ENCODE peak calls at places on chromosomes 13 and 19, in seven cellular contexts. X, A, B, Y, K, I and J are unnamed samples.

GRCh38 chr13:44210525-44210924 is 163.1 kb upstream of the SERP2 start:
- DNase-seq in X (no peak), A (no peak), B (no peak), Y (no peak), K (no peak), I (no peak), J (no peak)

GRCh38 chr19:7650148-7650547 is 13.2 kb downstream of the STXBP2 start:
- DNase-seq in X (no peak), A (no peak), B (no peak), Y (no peak), K (no peak), I (no peak), J (no peak)

GRCh38 chr13:50644081-50644871 is 199.2 kb downstream of the DLEU7 start:
- DNase-seq in X (no peak), A (no peak), B (no peak), Y (no peak), K (no peak), I (peak; percentile 92), J (no peak)

GRCh38 chr19:19348266-19348665 is 27.6 kb downstream of the MAU2 start:
- DNase-seq in X (no peak), A (no peak), B (no peak), Y (no peak), K (no peak), I (no peak), J (no peak)

GRCh38 chr13:85093808-85094207 is 705.4 kb downstream of the SLITRK6 start:
- DNase-seq in X (no peak), A (no peak), B (no peak), Y (peak; percentile 67), K (peak; percentile 6), I (peak; percentile 74), J (no peak)

GRCh38 chr19:38303517-38304351 is at the start of gene C19orf33:
- DNase-seq in X (no peak), A (peak; percentile 85), B (no peak), Y (peak; percentile 71), K (no peak), I (peak; percentile 71), J (no peak)

GRCh38 chr13:72565893-72566292 is 161.5 kb downstream of the MZT1 start:
- DNase-seq in X (peak; percentile 15), A (no peak), B (peak; percentile 5), Y (peak; percentile 35), K (peak; percentile 47), I (peak; percentile 67), J (no peak)

GRCh38 chr19:2251577-2252480 is 2.7 kb downstream of the AMH start:
- DNase-seq in X (no peak), A (no peak), B (no peak), Y (no peak), K (no peak), I (no peak), J (peak; percentile 65)

GRCh38 chr13:99528547-99528946 is 27.3 kb downstream of the TM9SF2 start:
- DNase-seq in X (no peak), A (no peak), B (no peak), Y (no peak), K (no peak), I (peak; percentile 18), J (no peak)

DNA sequence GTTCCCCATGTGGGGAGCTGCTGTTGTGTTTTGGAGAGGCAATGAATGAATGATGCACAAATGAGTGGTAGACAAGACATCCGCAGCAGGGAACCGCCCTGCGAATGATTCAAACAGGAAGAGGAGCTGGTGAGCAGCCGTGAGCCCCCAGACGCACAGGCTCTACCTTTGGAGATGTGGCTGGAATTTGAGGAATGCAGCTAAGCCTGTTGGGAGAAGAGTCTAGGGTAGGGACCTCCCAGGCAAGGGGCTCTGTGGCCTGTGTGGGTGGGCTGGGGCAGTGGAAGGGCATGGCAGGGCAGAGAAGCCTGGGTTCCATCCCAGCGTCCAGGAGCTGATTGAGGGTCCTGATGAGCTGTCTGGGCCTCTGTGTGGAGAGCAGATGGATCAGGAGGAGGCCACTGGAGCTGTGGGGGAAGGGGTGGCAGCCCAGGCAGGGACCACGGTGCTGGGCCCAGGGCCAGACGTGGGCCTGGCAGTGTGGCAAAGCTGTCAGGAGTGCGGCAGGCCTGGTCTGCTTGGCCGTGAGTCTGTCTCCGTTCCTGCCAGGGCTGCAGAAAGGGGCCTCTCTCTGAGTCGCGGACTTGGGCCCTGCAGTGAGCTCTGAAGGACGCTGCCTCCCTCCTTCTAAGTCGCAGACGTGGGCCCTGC is 41.8 kb upstream of the DCUN1D2 start:
- DNase-seq in X (peak; percentile 31), A (peak; percentile 21), B (peak; percentile 63), Y (peak; percentile 95), K (no peak), I (peak; percentile 67), J (peak; percentile 58)
- H2AK5ac ChIP-seq in X (peak overlapping the region; percentile 49), A (no peak overlapping the region), B (peak overlapping the region; percentile 90), Y (no peak overlapping the region), K (peak overlapping the region; percentile 68), I (peak overlapping the region; percentile 94), J (no peak overlapping the region)

DNA sequence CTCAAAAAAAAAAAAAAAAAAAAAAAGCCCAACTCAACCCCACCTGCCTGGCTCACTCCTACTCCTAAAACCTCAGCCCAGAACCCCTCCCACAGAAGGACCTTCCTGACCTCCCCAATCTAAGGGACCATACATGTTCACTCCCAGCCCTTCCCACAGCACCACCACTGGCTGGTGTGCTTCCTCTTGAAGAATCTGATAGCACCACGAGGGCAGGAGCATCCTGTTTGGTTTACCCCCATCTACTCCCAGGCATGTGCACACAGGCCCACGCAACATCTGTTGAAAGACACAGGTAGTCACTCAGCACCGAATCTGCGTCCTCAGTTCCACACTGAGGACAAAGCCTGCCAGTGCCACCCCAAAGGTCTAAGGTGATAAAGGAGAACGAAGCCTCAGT is 8.2 kb downstream of the LATS2 start:
- DNase-seq in X (no peak), A (no peak), B (no peak), Y (no peak), K (no peak), I (no peak), J (no peak)
- H3K4me1 ChIP-seq in X (peaks cover 31% of the 10 kb centered on the region), A (peaks cover 6% of the 10 kb centered on the region), B (no peaks in the 10 kb centered on the region), Y (peaks cover 2% of the 10 kb centered on the region), K (peaks cover 16% of the 10 kb centered on the region), I (peaks cover 12% of the 10 kb centered on the region), J (peaks cover 5% of the 10 kb centered on the region)

GRCh38 chr19:30255783-30256509 is 116.2 kb upstream of the ZNF536 start:
- DNase-seq in X (no peak), A (peak; percentile 64), B (no peak), Y (peak; percentile 74), K (no peak), I (no peak), J (peak; percentile 13)

GRCh38 chr19:30253581-30253996 is 118.6 kb upstream of the ZNF536 start:
- DNase-seq in X (no peak), A (no peak), B (no peak), Y (peak; percentile 38), K (no peak), I (no peak), J (no peak)

GRCh38 chr19:30254214-30254613 is 118.0 kb upstream of the ZNF536 start:
- DNase-seq in X (no peak), A (no peak), B (no peak), Y (no peak), K (no peak), I (no peak), J (no peak)

GRCh38 chr19:30256510-30256850 is 115.7 kb upstream of the ZNF536 start:
- DNase-seq in X (no peak), A (no peak), B (no peak), Y (no peak), K (no peak), I (no peak), J (no peak)

DNA sequence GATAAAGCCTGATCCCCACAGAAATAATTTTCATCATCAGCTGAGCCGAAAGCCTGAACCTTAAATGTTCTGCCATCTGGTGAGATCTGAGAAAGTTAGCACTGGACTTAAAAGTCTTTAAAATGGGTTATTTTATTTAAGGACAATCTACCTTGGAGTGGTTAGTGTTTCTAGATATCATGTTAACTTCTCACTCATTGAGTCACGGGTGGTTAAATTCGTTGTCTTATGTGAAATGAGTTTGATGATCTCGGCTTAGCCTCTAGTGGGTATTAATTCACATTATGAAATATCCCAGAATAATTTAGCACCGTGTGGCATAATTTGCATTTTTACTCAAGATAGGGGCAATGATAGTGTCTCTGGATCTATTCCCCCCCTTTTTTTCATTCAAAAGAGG is 117.4 kb upstream of the ZNF536 start:
- DNase-seq in X (no peak), A (no peak), B (no peak), Y (no peak), K (no peak), I (no peak), J (no peak)
- H2AK5ac ChIP-seq in X (no peak overlapping the region), A (no peak overlapping the region), B (no peak overlapping the region), Y (no peak overlapping the region), K (no peak overlapping the region), I (no peak overlapping the region), J (no peak overlapping the region)

GRCh38 chr19:54279441-54279962 is 1.4 kb downstream of the LILRB2 start:
- DNase-seq in X (no peak), A (no peak), B (no peak), Y (no peak), K (no peak), I (no peak), J (no peak)
- H3K4me1 ChIP-seq in X (no peaks in the 10 kb centered on the region), A (no peaks in the 10 kb centered on the region), B (no peaks in the 10 kb centered on the region), Y (no peaks in the 10 kb centered on the region), K (no peaks in the 10 kb centered on the region), I (no peaks in the 10 kb centered on the region), J (no peaks in the 10 kb centered on the region)

GRCh38 chr19:4362038-4362828 is 18.9 kb downstream of the MPND start:
- DNase-seq in X (no peak), A (no peak), B (no peak), Y (no peak), K (no peak), I (no peak), J (no peak)
- H2AK5ac ChIP-seq in X (no peak overlapping the region), A (no peak overlapping the region), B (peak overlapping the region; percentile 37), Y (no peak overlapping the region), K (no peak overlapping the region), I (no peak overlapping the region), J (no peak overlapping the region)

DNA sequence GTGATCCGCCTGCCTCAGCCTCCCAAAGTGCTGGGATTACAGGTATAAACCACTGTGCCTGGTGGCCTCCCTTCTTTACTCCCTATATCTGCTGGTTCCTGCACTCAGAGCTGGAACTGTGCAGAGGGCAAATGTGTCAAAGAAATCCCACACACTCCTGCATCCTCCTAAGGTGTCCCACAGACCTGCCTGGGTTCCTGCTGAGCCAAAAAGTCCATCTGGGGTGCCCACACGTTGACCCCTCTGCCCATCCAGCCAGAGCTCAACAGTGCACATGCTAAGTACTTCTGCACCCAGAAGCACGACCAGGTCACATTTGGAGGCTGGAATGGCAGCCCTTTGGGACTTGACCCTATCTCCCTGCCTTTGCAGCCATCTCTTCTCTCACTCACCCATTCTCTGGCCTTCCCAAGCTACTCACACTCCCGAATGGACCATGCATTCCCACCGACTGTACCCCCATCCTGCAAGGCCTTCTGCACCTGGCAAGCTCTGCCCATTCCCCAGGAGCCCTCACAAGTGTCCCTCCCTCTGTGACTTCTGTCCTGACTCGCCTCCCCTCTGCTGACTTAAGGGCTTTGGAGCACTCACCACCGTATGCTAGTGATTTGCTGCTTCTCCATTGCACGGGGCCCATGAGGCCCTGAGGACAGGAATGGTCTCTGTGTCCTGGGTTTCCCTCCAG is 152.1 kb downstream of the KCTD15 start:
- DNase-seq in X (no peak), A (no peak), B (no peak), Y (no peak), K (no peak), I (no peak), J (peak; percentile 28)
- H3K4me1 ChIP-seq in X (no peaks in the 10 kb centered on the region), A (no peaks in the 10 kb centered on the region), B (no peaks in the 10 kb centered on the region), Y (no peaks in the 10 kb centered on the region), K (no peaks in the 10 kb centered on the region), I (no peaks in the 10 kb centered on the region), J (no peaks in the 10 kb centered on the region)

GRCh38 chr13:110812111-110812868 is 98.8 kb downstream of the ING1 start:
- DNase-seq in X (no peak), A (peak; percentile 59), B (no peak), Y (peak; percentile 68), K (no peak), I (peak; percentile 29), J (no peak)
- H2AK5ac ChIP-seq in X (no peak overlapping the region), A (no peak overlapping the region), B (peak overlapping the region; percentile 43), Y (no peak overlapping the region), K (no peak overlapping the region), I (no peak overlapping the region), J (no peak overlapping the region)